ENCODE peak calls at places on chromosome 16, in four cellular contexts. C is left ventricle myocardium inferior, Q is IMR-90, I is cardiac muscle cell. W is an unnamed sample.
A peak's percentile ranks its signal among the peaks of the same experiment; 100 is the strongest.

GRCh38 chr16:17556276-17557052 is 85.7 kb upstream of the XYLT1 start:
- DNase-seq in Q (peak; percentile 33), I (peak; percentile 44), C (no peak), W (no peak)

GRCh38 chr16:76926042-76926441 is 264.9 kb upstream of the MON1B start:
- DNase-seq in Q (no peak), C (no peak), I (no peak), W (no peak)

GRCh38 chr16:74679983-74680382 is 13.3 kb upstream of the RFWD3 start:
- DNase-seq in I (peak; percentile 25), Q (no peak), C (no peak), W (peak; percentile 19)

GRCh38 chr16:21265104-21265825 is 12.8 kb downstream of the CRYM start:
- DNase-seq in C (peak; percentile 48), I (no peak), Q (no peak), W (no peak)

GRCh38 chr16:69105501-69106361 is at the start of gene HAS3:
- DNase-seq in Q (peak; percentile 48), C (peak; percentile 50), I (peak; percentile 84), W (peak; percentile 57)

GRCh38 chr16:16166085-16166484 is 57.2 kb downstream of the ABCC6 start:
- DNase-seq in Q (no peak), I (no peak), C (no peak), W (no peak)

GRCh38 chr16:30786936-30787612 is at the start of gene ZNF629:
- DNase-seq in C (peak; percentile 73), I (peak; percentile 85), Q (peak; percentile 57), W (peak; percentile 92)

GRCh38 chr16:81198635-81199034 is 39.9 kb upstream of the BCO1 start:
- DNase-seq in C (no peak), Q (no peak), I (peak; percentile 22), W (no peak)

GRCh38 chr16:29254676-29255495 is 151.6 kb downstream of the NPIPB11 start:
- DNase-seq in I (no peak), Q (no peak), C (no peak), W (no peak)

GRCh38 chr16:17026600-17027242 is 444.0 kb downstream of the XYLT1 start:
- DNase-seq in Q (no peak), C (no peak), I (no peak), W (no peak)

GRCh38 chr16:69613283-69614154 is 47.8 kb downstream of the NFAT5 start:
- DNase-seq in C (no peak), Q (peak; percentile 56), I (no peak), W (no peak)

GRCh38 chr16:62253926-62254325 is 217.7 kb upstream of the CDH8 start:
- DNase-seq in Q (no peak), I (no peak), C (no peak), W (no peak)

GRCh38 chr16:832652-833336 is 32.3 kb upstream of the GNG13 start:
- DNase-seq in Q (no peak), C (no peak), I (no peak), W (no peak)
- H3K27ac ChIP-seq in Q (no peak overlapping the region), C (no peak overlapping the region), I (no peak overlapping the region), W (no peak overlapping the region)

DNA sequence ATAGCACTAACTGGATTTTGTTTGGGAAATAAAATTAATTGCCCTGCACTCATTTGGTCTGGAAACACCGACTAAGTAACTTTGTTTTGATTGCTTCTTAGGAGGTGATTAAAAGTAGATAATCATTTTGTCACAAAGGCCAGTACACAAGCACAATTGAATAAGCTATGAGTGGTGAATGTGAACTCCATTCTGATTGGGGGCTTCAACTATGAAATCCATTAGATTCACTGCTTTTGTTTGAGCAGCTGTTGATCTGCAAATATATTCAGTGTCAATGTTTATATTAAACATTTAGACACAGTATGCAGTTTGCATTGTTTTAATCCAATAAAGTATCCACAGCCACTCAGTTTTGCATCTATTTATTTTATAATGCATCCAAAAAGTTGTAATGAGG is 817.5 kb downstream of the CDH11 start:
- DNase-seq in C (no peak), I (no peak), Q (no peak), W (peak; percentile 46)
- H3K4me1 ChIP-seq in C (peaks cover 15% of the 10 kb centered on the region), I (peaks cover 7% of the 10 kb centered on the region), Q (no peaks in the 10 kb centered on the region), W (peaks cover 30% of the 10 kb centered on the region)

GRCh38 chr16:83095926-83096692 is 469.3 kb downstream of the CDH13 start:
- DNase-seq in I (no peak), Q (peak; percentile 70), C (no peak), W (no peak)

GRCh38 chr16:83102336-83102735 is 475.6 kb downstream of the CDH13 start:
- DNase-seq in Q (no peak), C (no peak), I (no peak), W (no peak)

GRCh38 chr16:83098536-83098935 is 471.8 kb downstream of the CDH13 start:
- DNase-seq in I (no peak), C (no peak), Q (no peak), W (no peak)

GRCh38 chr16:83105279-83106077 is 478.7 kb downstream of the CDH13 start:
- DNase-seq in Q (no peak), I (no peak), C (no peak), W (no peak)

DNA sequence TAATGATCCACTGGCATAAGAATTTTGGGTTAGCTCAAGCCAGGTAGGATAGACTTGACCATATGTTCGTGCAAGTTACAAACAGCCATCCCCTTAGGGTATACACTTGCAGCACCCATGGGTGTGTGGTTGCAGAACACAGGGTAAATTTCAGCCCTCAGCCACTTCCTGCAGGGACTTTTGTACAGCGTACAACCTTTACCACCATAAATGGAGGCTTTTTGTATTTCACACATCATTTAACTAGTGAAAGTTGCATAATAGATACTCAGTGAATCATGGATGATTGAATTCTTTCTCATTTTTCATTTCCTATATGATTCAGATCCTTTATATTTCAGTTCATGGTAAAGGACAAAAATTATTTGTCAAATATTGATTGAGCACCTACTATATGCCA is 473.9 kb downstream of the CDH13 start:
- DNase-seq in Q (no peak), C (no peak), I (no peak), W (no peak)
- H3K27ac ChIP-seq in Q (no peak overlapping the region), C (no peak overlapping the region), I (no peak overlapping the region), W (no peak overlapping the region)

GRCh38 chr16:1154291-1154886 is 1.5 kb downstream of the CACNA1H start:
- DNase-seq in Q (no peak), C (no peak), I (no peak), W (no peak)
- H3K4me1 ChIP-seq in Q (peaks cover 12% of the 10 kb centered on the region), C (peaks cover 37% of the 10 kb centered on the region), I (peaks cover 13% of the 10 kb centered on the region), W (peaks cover 14% of the 10 kb centered on the region)

GRCh38 chr16:27319257-27319965 is 5.6 kb downstream of the IL4R start:
- DNase-seq in I (no peak), Q (no peak), C (no peak), W (peak; percentile 90)
- H3K27ac ChIP-seq in I (peak overlapping the region; percentile 21), Q (peak overlapping the region; percentile 18), C (peak overlapping the region; percentile 97), W (peak overlapping the region; percentile 83)

W was measured in SJCRH30.